ENCODE peak calls at places on chromosomes 13 and 19, in nine cellular contexts. One of them, this sample, is unnamed.

GRCh38 chr13:33318037-33318436 is 32.5 kb upstream of the STARD13 start:
- DNase-seq in ovary: no peak
- DNase-seq in psoas muscle: no peak
- DNase-seq in NCI-H2171 treated with DMSO at 0.1 percent for 48 hours: no peak
- DNase-seq in AG09309: no peak
- DNase-seq in fibroblast of the conjunctiva: no peak
- DNase-seq in stimulated activated CD8-positive, alpha-beta memory T cell treated with anti-CD3 and anti-CD28 coated beads, Interleukin-2, amount 100 ng/mL, for 48 hours: no peak
- DNase-seq in H1: no peak
- DNase-seq in NK-92 treated with Interleukin-12 subunit alpha and Interleukin-12 subunit beta, amount 100 ng/mL, for 24 hours: no peak
- DNase-seq in this sample: no peak

GRCh38 chr13:98525852-98526512 is 50.9 kb downstream of the STK24 start:
- DNase-seq in ovary: no peak
- DNase-seq in psoas muscle: no peak
- DNase-seq in NCI-H2171 treated with DMSO at 0.1 percent for 48 hours: no peak
- DNase-seq in AG09309: no peak
- DNase-seq in fibroblast of the conjunctiva: no peak
- DNase-seq in stimulated activated CD8-positive, alpha-beta memory T cell treated with anti-CD3 and anti-CD28 coated beads, Interleukin-2, amount 100 ng/mL, for 48 hours: no peak
- DNase-seq in H1: no peak
- DNase-seq in NK-92 treated with Interleukin-12 subunit alpha and Interleukin-12 subunit beta, amount 100 ng/mL, for 24 hours: no peak
- DNase-seq in this sample: no peak

GRCh38 chr13:20848203-20848602 is 54.3 kb downstream of the XPO4 start:
- DNase-seq in ovary: no peak
- DNase-seq in psoas muscle: no peak
- DNase-seq in NCI-H2171 treated with DMSO at 0.1 percent for 48 hours: no peak
- DNase-seq in AG09309: no peak
- DNase-seq in fibroblast of the conjunctiva: no peak
- DNase-seq in stimulated activated CD8-positive, alpha-beta memory T cell treated with anti-CD3 and anti-CD28 coated beads, Interleukin-2, amount 100 ng/mL, for 48 hours: no peak
- DNase-seq in H1: no peak
- DNase-seq in NK-92 treated with Interleukin-12 subunit alpha and Interleukin-12 subunit beta, amount 100 ng/mL, for 24 hours: no peak
- DNase-seq in this sample: no peak

GRCh38 chr19:40650749-40651305 is 39.6 kb downstream of the NUMBL start:
- DNase-seq in ovary: no peak
- DNase-seq in psoas muscle: peak; percentile 47
- DNase-seq in NCI-H2171 treated with DMSO at 0.1 percent for 48 hours: no peak
- DNase-seq in AG09309: peak; percentile 70
- DNase-seq in fibroblast of the conjunctiva: peak; percentile 91
- DNase-seq in stimulated activated CD8-positive, alpha-beta memory T cell treated with anti-CD3 and anti-CD28 coated beads, Interleukin-2, amount 100 ng/mL, for 48 hours: no peak
- DNase-seq in H1: no peak
- DNase-seq in NK-92 treated with Interleukin-12 subunit alpha and Interleukin-12 subunit beta, amount 100 ng/mL, for 24 hours: no peak
- DNase-seq in this sample: no peak

GRCh38 chr13:51465124-51465523 is 12.3 kb upstream of the INTS6 start:
- DNase-seq in ovary: no peak
- DNase-seq in psoas muscle: no peak
- DNase-seq in NCI-H2171 treated with DMSO at 0.1 percent for 48 hours: no peak
- DNase-seq in AG09309: no peak
- DNase-seq in fibroblast of the conjunctiva: no peak
- DNase-seq in stimulated activated CD8-positive, alpha-beta memory T cell treated with anti-CD3 and anti-CD28 coated beads, Interleukin-2, amount 100 ng/mL, for 48 hours: no peak
- DNase-seq in H1: no peak
- DNase-seq in NK-92 treated with Interleukin-12 subunit alpha and Interleukin-12 subunit beta, amount 100 ng/mL, for 24 hours: no peak
- DNase-seq in this sample: no peak

GRCh38 chr19:20840371-20840770 is 64.3 kb downstream of the ZNF66 start:
- DNase-seq in ovary: no peak
- DNase-seq in psoas muscle: no peak
- DNase-seq in NCI-H2171 treated with DMSO at 0.1 percent for 48 hours: no peak
- DNase-seq in AG09309: no peak
- DNase-seq in fibroblast of the conjunctiva: no peak
- DNase-seq in stimulated activated CD8-positive, alpha-beta memory T cell treated with anti-CD3 and anti-CD28 coated beads, Interleukin-2, amount 100 ng/mL, for 48 hours: no peak
- DNase-seq in H1: no peak
- DNase-seq in NK-92 treated with Interleukin-12 subunit alpha and Interleukin-12 subunit beta, amount 100 ng/mL, for 24 hours: no peak
- DNase-seq in this sample: no peak

GRCh38 chr19:7295912-7296486 is 1.8 kb upstream of the INSR start:
- DNase-seq in ovary: no peak
- DNase-seq in psoas muscle: no peak
- DNase-seq in NCI-H2171 treated with DMSO at 0.1 percent for 48 hours: no peak
- DNase-seq in AG09309: no peak
- DNase-seq in fibroblast of the conjunctiva: no peak
- DNase-seq in stimulated activated CD8-positive, alpha-beta memory T cell treated with anti-CD3 and anti-CD28 coated beads, Interleukin-2, amount 100 ng/mL, for 48 hours: no peak
- DNase-seq in H1: no peak
- DNase-seq in NK-92 treated with Interleukin-12 subunit alpha and Interleukin-12 subunit beta, amount 100 ng/mL, for 24 hours: no peak
- DNase-seq in this sample: no peak

GRCh38 chr13:97999653-98000052 is 46.2 kb downstream of the IPO5 start:
- DNase-seq in ovary: no peak
- DNase-seq in psoas muscle: no peak
- DNase-seq in NCI-H2171 treated with DMSO at 0.1 percent for 48 hours: no peak
- DNase-seq in AG09309: no peak
- DNase-seq in fibroblast of the conjunctiva: no peak
- DNase-seq in stimulated activated CD8-positive, alpha-beta memory T cell treated with anti-CD3 and anti-CD28 coated beads, Interleukin-2, amount 100 ng/mL, for 48 hours: no peak
- DNase-seq in H1: no peak
- DNase-seq in NK-92 treated with Interleukin-12 subunit alpha and Interleukin-12 subunit beta, amount 100 ng/mL, for 24 hours: no peak
- DNase-seq in this sample: no peak

GRCh38 chr19:5172859-5173577 is 167.6 kb downstream of the PTPRS start:
- DNase-seq in ovary: no peak
- DNase-seq in psoas muscle: peak; percentile 25
- DNase-seq in NCI-H2171 treated with DMSO at 0.1 percent for 48 hours: no peak
- DNase-seq in AG09309: peak; percentile 96
- DNase-seq in fibroblast of the conjunctiva: peak; percentile 84
- DNase-seq in stimulated activated CD8-positive, alpha-beta memory T cell treated with anti-CD3 and anti-CD28 coated beads, Interleukin-2, amount 100 ng/mL, for 48 hours: no peak
- DNase-seq in H1: no peak
- DNase-seq in NK-92 treated with Interleukin-12 subunit alpha and Interleukin-12 subunit beta, amount 100 ng/mL, for 24 hours: no peak
- DNase-seq in this sample: no peak

GRCh38 chr13:71368301-71368700 is 498.7 kb downstream of the DACH1 start:
- DNase-seq in ovary: no peak
- DNase-seq in psoas muscle: no peak
- DNase-seq in NCI-H2171 treated with DMSO at 0.1 percent for 48 hours: no peak
- DNase-seq in AG09309: no peak
- DNase-seq in fibroblast of the conjunctiva: no peak
- DNase-seq in stimulated activated CD8-positive, alpha-beta memory T cell treated with anti-CD3 and anti-CD28 coated beads, Interleukin-2, amount 100 ng/mL, for 48 hours: no peak
- DNase-seq in H1: no peak
- DNase-seq in NK-92 treated with Interleukin-12 subunit alpha and Interleukin-12 subunit beta, amount 100 ng/mL, for 24 hours: no peak
- DNase-seq in this sample: no peak

GRCh38 chr19:38079926-38080380 is 144.1 kb downstream of the DPF1 start:
- DNase-seq in ovary: no peak
- DNase-seq in psoas muscle: no peak
- DNase-seq in NCI-H2171 treated with DMSO at 0.1 percent for 48 hours: no peak
- DNase-seq in AG09309: peak; percentile 77
- DNase-seq in fibroblast of the conjunctiva: peak; percentile 16
- DNase-seq in stimulated activated CD8-positive, alpha-beta memory T cell treated with anti-CD3 and anti-CD28 coated beads, Interleukin-2, amount 100 ng/mL, for 48 hours: no peak
- DNase-seq in H1: no peak
- DNase-seq in NK-92 treated with Interleukin-12 subunit alpha and Interleukin-12 subunit beta, amount 100 ng/mL, for 24 hours: no peak
- DNase-seq in this sample: no peak

GRCh38 chr13:45393941-45394570 is 24.1 kb downstream of the SLC25A30 start:
- DNase-seq in ovary: no peak
- DNase-seq in psoas muscle: no peak
- DNase-seq in NCI-H2171 treated with DMSO at 0.1 percent for 48 hours: peak; percentile 65
- DNase-seq in AG09309: no peak
- DNase-seq in fibroblast of the conjunctiva: peak; percentile 31
- DNase-seq in stimulated activated CD8-positive, alpha-beta memory T cell treated with anti-CD3 and anti-CD28 coated beads, Interleukin-2, amount 100 ng/mL, for 48 hours: no peak
- DNase-seq in H1: peak; percentile 49
- DNase-seq in NK-92 treated with Interleukin-12 subunit alpha and Interleukin-12 subunit beta, amount 100 ng/mL, for 24 hours: peak; percentile 15
- DNase-seq in this sample: peak; percentile 18

GRCh38 chr19:19115954-19116353 is 22.3 kb downstream of the TMEM161A start:
- DNase-seq in ovary: no peak
- DNase-seq in psoas muscle: peak; percentile 53
- DNase-seq in NCI-H2171 treated with DMSO at 0.1 percent for 48 hours: no peak
- DNase-seq in AG09309: no peak
- DNase-seq in fibroblast of the conjunctiva: no peak
- DNase-seq in stimulated activated CD8-positive, alpha-beta memory T cell treated with anti-CD3 and anti-CD28 coated beads, Interleukin-2, amount 100 ng/mL, for 48 hours: peak; percentile 47
- DNase-seq in H1: peak; percentile 93
- DNase-seq in NK-92 treated with Interleukin-12 subunit alpha and Interleukin-12 subunit beta, amount 100 ng/mL, for 24 hours: peak; percentile 13
- DNase-seq in this sample: no peak

GRCh38 chr19:51337141-51337860 is 4.6 kb downstream of the VSIG10L start:
- DNase-seq in ovary: no peak
- DNase-seq in psoas muscle: no peak
- DNase-seq in NCI-H2171 treated with DMSO at 0.1 percent for 48 hours: no peak
- DNase-seq in AG09309: no peak
- DNase-seq in fibroblast of the conjunctiva: no peak
- DNase-seq in stimulated activated CD8-positive, alpha-beta memory T cell treated with anti-CD3 and anti-CD28 coated beads, Interleukin-2, amount 100 ng/mL, for 48 hours: no peak
- DNase-seq in H1: no peak
- DNase-seq in NK-92 treated with Interleukin-12 subunit alpha and Interleukin-12 subunit beta, amount 100 ng/mL, for 24 hours: no peak
- DNase-seq in this sample: no peak

GRCh38 chr13:93765056-93765455 is 538.4 kb downstream of the GPC6 start:
- DNase-seq in ovary: no peak
- DNase-seq in psoas muscle: no peak
- DNase-seq in NCI-H2171 treated with DMSO at 0.1 percent for 48 hours: no peak
- DNase-seq in AG09309: no peak
- DNase-seq in fibroblast of the conjunctiva: no peak
- DNase-seq in stimulated activated CD8-positive, alpha-beta memory T cell treated with anti-CD3 and anti-CD28 coated beads, Interleukin-2, amount 100 ng/mL, for 48 hours: no peak
- DNase-seq in H1: no peak
- DNase-seq in NK-92 treated with Interleukin-12 subunit alpha and Interleukin-12 subunit beta, amount 100 ng/mL, for 24 hours: no peak
- DNase-seq in this sample: no peak

GRCh38 chr13:77833331-77833863 is 85.2 kb downstream of the EDNRB start:
- DNase-seq in ovary: no peak
- DNase-seq in psoas muscle: no peak
- DNase-seq in NCI-H2171 treated with DMSO at 0.1 percent for 48 hours: no peak
- DNase-seq in AG09309: no peak
- DNase-seq in fibroblast of the conjunctiva: peak; percentile 63
- DNase-seq in stimulated activated CD8-positive, alpha-beta memory T cell treated with anti-CD3 and anti-CD28 coated beads, Interleukin-2, amount 100 ng/mL, for 48 hours: no peak
- DNase-seq in H1: no peak
- DNase-seq in NK-92 treated with Interleukin-12 subunit alpha and Interleukin-12 subunit beta, amount 100 ng/mL, for 24 hours: no peak
- DNase-seq in this sample: no peak